ENCODE peak calls at places on chromosomes 1 and 21, in six cellular contexts. P is aorta, O is PC-3, Y is transverse colon, M is mucosa of descending colon, S is heart right ventricle. N is an unnamed sample.

GRCh38 chr1:103948526-103948925 is 198.8 kb downstream of the AMY1C start:
- DNase-seq in M (no peak), O (peak; percentile 45), P (no peak), Y (no peak), S (no peak), N (no peak)

GRCh38 chr1:192732787-192733186 is 76.1 kb upstream of the RGS2 start:
- DNase-seq in S (no peak), P (no peak), M (no peak), Y (no peak), O (peak; percentile 25), N (peak; percentile 18)

GRCh38 chr1:156347337-156347736 is 9.0 kb downstream of the TSACC start:
- DNase-seq in O (no peak), Y (no peak), M (no peak), S (no peak), P (no peak), N (no peak)

GRCh38 chr1:222464841-222465210 is 83.1 kb downstream of the HHIPL2 start:
- DNase-seq in O (peak; percentile 97), M (no peak), S (peak; percentile 47), P (peak; percentile 86), Y (peak; percentile 44), N (peak; percentile 79)

GRCh38 chr1:153348511-153349362 is at the start of gene PGLYRP4:
- DNase-seq in M (no peak), O (peak; percentile 31), Y (no peak), P (no peak), S (no peak), N (no peak)

GRCh38 chr1:198465201-198466144 is 75.0 kb downstream of the ATP6V1G3 start:
- DNase-seq in P (no peak), O (peak; percentile 74), Y (no peak), S (peak; percentile 5), M (no peak), N (no peak)

GRCh38 chr21:37536616-37537278 is 170.2 kb downstream of the DYRK1A start:
- DNase-seq in Y (no peak), M (no peak), P (no peak), O (no peak), S (no peak), N (no peak)

GRCh38 chr1:44339731-44340130 is 15.3 kb downstream of the ERI3 start:
- DNase-seq in M (no peak), O (no peak), P (no peak), S (no peak), Y (no peak), N (no peak)

GRCh38 chr21:45525153-45525909 is 16.9 kb downstream of the SLC19A1 start:
- DNase-seq in S (peak; percentile 44), P (peak; percentile 72), O (no peak), M (peak; percentile 76), Y (peak; percentile 76), N (no peak)

GRCh38 chr21:45440736-45441350 is 35.9 kb downstream of the COL18A1 start:
- DNase-seq in O (no peak), S (no peak), P (peak; percentile 75), Y (no peak), M (peak; percentile 42), N (no peak)

GRCh38 chr1:63448741-63449140 is 74.3 kb downstream of the ITGB3BP start:
- DNase-seq in O (no peak), M (no peak), Y (no peak), S (no peak), P (no peak), N (no peak)

GRCh38 chr1:158124034-158124433 is 56.7 kb upstream of the CD1D start:
- DNase-seq in Y (no peak), M (no peak), O (peak; percentile 63), S (no peak), P (no peak), N (no peak)

GRCh38 chr1:153494976-153495535 is 34.6 kb upstream of the S100A7 start:
- DNase-seq in P (peak; percentile 96), Y (peak; percentile 76), M (peak; percentile 54), O (peak; percentile 88), S (peak; percentile 79), N (peak; percentile 94)

GRCh38 chr1:48217861-48218260 is 4.7 kb upstream of the SLC5A9 start:
- DNase-seq in Y (no peak), M (no peak), S (no peak), O (no peak), P (no peak), N (no peak)

GRCh38 chr1:78833491-78833890 is 173.0 kb downstream of the ADGRL4 start:
- DNase-seq in Y (no peak), O (peak; percentile 95), P (no peak), S (no peak), M (no peak), N (no peak)

GRCh38 chr1:24535021-24535424 is 20.9 kb upstream of the NCMAP start:
- DNase-seq in O (no peak), S (no peak), Y (peak; percentile 54), P (no peak), M (peak; percentile 66), N (peak; percentile 65)

GRCh38 chr21:45590246-45590725 is 48.0 kb upstream of the SLC19A1 start:
- DNase-seq in Y (peak; percentile 59), M (peak; percentile 75), P (peak; percentile 84), S (peak; percentile 51), O (peak; percentile 17), N (peak; percentile 31)

GRCh38 chr1:107829083-107829771 is 135.8 kb downstream of the VAV3 start:
- DNase-seq in M (no peak), O (no peak), P (no peak), S (no peak), Y (no peak), N (no peak)

GRCh38 chr1:10107985-10108663 is 75.4 kb downstream of the UBE4B start:
- DNase-seq in M (no peak), O (peak; percentile 84), P (no peak), Y (no peak), S (no peak), N (peak; percentile 31)

GRCh38 chr1:45569962-45570581 is 13.8 kb upstream of the NASP start:
- DNase-seq in Y (peak; percentile 76), O (peak; percentile 88), P (peak; percentile 81), S (peak; percentile 72), M (no peak), N (peak; percentile 66)

GRCh38 chr21:36606292-36606982 is 92.5 kb upstream of the SIM2 start:
- DNase-seq in M (no peak), S (no peak), Y (no peak), O (no peak), P (no peak), N (no peak)

GRCh38 chr1:200510228-200510623 is 100.4 kb upstream of the ZNF281 start:
- DNase-seq in P (no peak), O (peak; percentile 99), M (no peak), Y (peak; percentile 74), S (peak; percentile 68), N (peak; percentile 64)

GRCh38 chr1:68046885-68047658 is 3.4 kb downstream of the DIRAS3 start:
- DNase-seq in O (no peak), Y (no peak), M (no peak), P (peak; percentile 56), S (no peak), N (no peak)

GRCh38 chr1:206001476-206001888 is 1.7 kb downstream of the RAB7B start:
- DNase-seq in S (no peak), P (no peak), O (peak; percentile 92), M (no peak), Y (no peak), N (no peak)

GRCh38 chr1:110134050-110134595 is 16.2 kb upstream of the SLC6A17 start:
- DNase-seq in M (no peak), O (no peak), S (no peak), Y (no peak), P (no peak), N (no peak)

GRCh38 chr1:24503003-24503751 is 541 bp downstream of the RCAN3 start:
- DNase-seq in O (peak; percentile 42), Y (peak; percentile 38), P (no peak), M (peak; percentile 70), S (no peak), N (peak; percentile 31)

GRCh38 chr1:239633432-239633831 is 247.1 kb downstream of the CHRM3 start:
- DNase-seq in O (no peak), P (no peak), M (no peak), S (no peak), Y (no peak), N (no peak)

GRCh38 chr1:202786804-202787203 is 21.4 kb downstream of the KDM5B start:
- DNase-seq in Y (no peak), O (no peak), P (no peak), M (no peak), S (no peak), N (no peak)

GRCh38 chr1:202781180-202781579 is 27.0 kb downstream of the KDM5B start:
- DNase-seq in P (no peak), Y (no peak), M (no peak), S (no peak), O (no peak), N (no peak)
- H3K4me1 ChIP-seq in P (no peaks in the 10 kb centered on the region), Y (peaks cover 10% of the 10 kb centered on the region), M (peaks cover 9% of the 10 kb centered on the region), S (peaks cover 11% of the 10 kb centered on the region), O (no peaks in the 10 kb centered on the region), N (no peaks in the 10 kb centered on the region)

GRCh38 chr1:151759241-151759640 is 4.1 kb downstream of the MRPL9 start:
- DNase-seq in S (no peak), Y (no peak), M (no peak), P (no peak), O (no peak), N (no peak)

GRCh38 chr1:151760597-151761385 is 2.5 kb downstream of the MRPL9 start:
- DNase-seq in Y (no peak), S (no peak), M (no peak), O (peak; percentile 43), P (no peak), N (no peak)

GRCh38 chr1:151763990-151764389 is 694 bp upstream of the MRPL9 start:
- DNase-seq in O (no peak), Y (no peak), M (no peak), P (no peak), S (no peak), N (no peak)

GRCh38 chr1:151762941-151763921 is at the start of gene MRPL9:
- DNase-seq in M (peak; percentile 88), O (peak; percentile 89), Y (peak; percentile 84), S (peak; percentile 82), P (peak; percentile 94), N (peak; percentile 76)
- H3K4me3 ChIP-seq in M (peak within 1 kb of the TSS; percentile 65), O (peak within 1 kb of the TSS; percentile 77), Y (peak within 1 kb of the TSS; percentile 74), S (peak within 1 kb of the TSS; percentile 81), P (peak within 1 kb of the TSS; percentile 72), N (peak within 1 kb of the TSS; percentile 93)

DNA sequence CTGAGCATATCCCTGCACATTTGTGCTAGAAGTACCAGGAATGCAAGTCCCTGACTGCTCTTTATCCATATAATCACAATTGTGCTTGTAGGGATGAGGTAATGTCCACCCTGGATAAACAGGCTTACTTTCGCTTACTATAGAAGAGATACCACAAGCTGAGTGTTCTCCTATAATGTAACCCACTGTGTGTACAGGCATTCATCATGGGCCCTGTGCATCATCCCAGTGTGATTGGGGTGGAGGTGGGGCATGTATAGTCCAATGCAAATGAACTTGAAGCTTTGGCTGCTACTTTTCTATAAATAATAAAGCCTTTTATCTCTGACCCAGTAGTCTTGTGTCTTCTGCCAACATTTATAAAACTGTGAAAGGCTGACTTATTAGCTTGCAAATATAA is 69.3 kb downstream of the MAN1A2 start:
- DNase-seq in O (no peak), S (no peak), M (no peak), P (no peak), Y (no peak), N (no peak)
- H3K9me3 ChIP-seq in O (no peaks in the 10 kb centered on the region), S (no peaks in the 10 kb centered on the region), M (no peaks in the 10 kb centered on the region), P (no peaks in the 10 kb centered on the region), Y (no peaks in the 10 kb centered on the region), N (no peaks in the 10 kb centered on the region)

DNA sequence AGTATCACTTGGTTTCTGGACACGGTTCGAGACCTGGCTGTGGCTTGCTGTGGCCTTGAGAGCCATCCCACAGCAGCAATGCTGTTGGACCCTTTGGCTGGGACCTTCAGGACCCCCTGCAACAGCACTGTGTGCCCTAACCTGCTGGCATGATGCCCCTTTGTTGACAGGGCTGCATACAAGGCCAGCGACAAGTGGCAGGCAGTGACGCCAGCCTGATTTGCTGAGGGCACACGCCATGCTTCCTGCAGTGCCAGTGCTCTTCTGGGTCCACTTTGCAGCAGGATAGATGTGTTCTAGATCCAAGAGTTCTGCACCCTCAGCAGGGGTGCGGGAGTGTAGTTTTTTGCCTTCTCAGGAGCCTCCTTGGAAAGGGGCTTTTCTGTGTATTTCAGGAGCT is 32.8 kb downstream of the COQ8A start:
- DNase-seq in P (no peak), O (no peak), M (no peak), S (no peak), Y (no peak), N (no peak)
- H3K4me1 ChIP-seq in P (peaks cover 3% of the 10 kb centered on the region), O (no peaks in the 10 kb centered on the region), M (peaks cover 7% of the 10 kb centered on the region), S (peaks cover 56% of the 10 kb centered on the region), Y (peaks cover 25% of the 10 kb centered on the region), N (peaks cover 12% of the 10 kb centered on the region)